ENCODE peak calls at places on chromosomes 16 and 17, in four cellular contexts. Y, I, V and W are unnamed samples.

GRCh38 chr16:15704545-15704987 is 54.5 kb downstream of the NDE1 start:
- DNase-seq in I (peak; percentile 71), Y (peak; percentile 78), V (peak; percentile 76), W (peak; percentile 79)

GRCh38 chr17:74921045-74921681 is 1.9 kb downstream of the USH1G start:
- DNase-seq in Y (peak; percentile 36), V (no peak), I (no peak), W (no peak)

GRCh38 chr17:51083976-51084375 is 36.7 kb downstream of the SPAG9 start:
- DNase-seq in Y (no peak), I (no peak), V (no peak), W (no peak)

GRCh38 chr16:2475413-2476344 is 752 bp downstream of the TBC1D24 start:
- DNase-seq in Y (no peak), V (no peak), I (no peak), W (no peak)

GRCh38 chr16:13036600-13036999 is 135.2 kb downstream of the SHISA9 start:
- DNase-seq in V (peak; percentile 11), Y (no peak), I (no peak), W (peak; percentile 22)

GRCh38 chr17:7835818-7836595 is 2.0 kb downstream of the KDM6B start:
- DNase-seq in I (peak; percentile 85), Y (peak; percentile 79), V (peak; percentile 91), W (peak; percentile 64)

GRCh38 chr16:74942977-74943918 is 41.7 kb downstream of the WDR59 start:
- DNase-seq in Y (no peak), V (no peak), I (no peak), W (no peak)

GRCh38 chr17:6831662-6832263 is at the start of gene TEKT1:
- DNase-seq in Y (peak; percentile 38), I (peak; percentile 67), V (peak; percentile 89), W (peak; percentile 55)

GRCh38 chr17:50938821-50939541 is 72.8 kb upstream of the TOB1 start:
- DNase-seq in Y (no peak), I (no peak), V (no peak), W (no peak)

GRCh38 chr17:33904438-33904837 is 350.6 kb upstream of the CCL2 start:
- DNase-seq in Y (no peak), I (no peak), V (no peak), W (no peak)

GRCh38 chr16:87971933-87972332 is 20.7 kb downstream of the BANP start:
- DNase-seq in I (no peak), Y (no peak), V (no peak), W (no peak)

GRCh38 chr16:31073073-31073822 is 792 bp downstream of the ZNF668 start:
- DNase-seq in V (peak; percentile 95), I (peak; percentile 93), Y (peak; percentile 87), W (peak; percentile 94)

GRCh38 chr17:36980281-36980761 is 31.6 kb downstream of the AATF start:
- DNase-seq in V (peak; percentile 45), I (no peak), Y (no peak), W (peak; percentile 35)

GRCh38 chr16:50624449-50624782 is 56.7 kb downstream of the SNX20 start:
- DNase-seq in V (no peak), I (no peak), Y (no peak), W (no peak)

GRCh38 chr17:30573603-30574175 is 96.5 kb downstream of the GOSR1 start:
- DNase-seq in I (no peak), Y (no peak), V (no peak), W (no peak)

GRCh38 chr17:6755281-6755680 is 565 bp upstream of the XAF1 start:
- DNase-seq in V (peak; percentile 19), Y (peak; percentile 70), I (peak; percentile 72), W (peak; percentile 34)

GRCh38 chr17:65231662-65232335 is 94.6 kb downstream of the RGS9 start:
- DNase-seq in Y (peak; percentile 16), I (peak; percentile 37), V (peak; percentile 83), W (peak; percentile 89)

GRCh38 chr17:44137891-44138709 is 3.6 kb upstream of the HROB start:
- DNase-seq in Y (peak; percentile 88), V (peak; percentile 99), I (peak; percentile 90), W (peak; percentile 98)

GRCh38 chr16:87703835-87704375 is 61.9 kb downstream of the KLHDC4 start:
- DNase-seq in Y (no peak), I (no peak), V (no peak), W (no peak)

GRCh38 chr16:3457434-3458252 is 14.2 kb downstream of the NAA60 start:
- DNase-seq in V (peak; percentile 91), I (peak; percentile 91), Y (peak; percentile 89), W (peak; percentile 86)

GRCh38 chr17:50169881-50170459 is 4.2 kb downstream of the SGCA start:
- DNase-seq in V (no peak), Y (no peak), I (peak; percentile 27), W (no peak)

GRCh38 chr16:68183033-68183432 is 52.9 kb downstream of the ESRP2 start:
- DNase-seq in Y (no peak), I (no peak), V (no peak), W (no peak)

GRCh38 chr17:65902831-65903549 is 288.9 kb downstream of the CEP112 start:
- DNase-seq in Y (no peak), V (no peak), I (no peak), W (peak; percentile 13)

GRCh38 chr17:300881-301280 is 51.7 kb downstream of the RPH3AL start:
- DNase-seq in V (no peak), I (peak; percentile 7), Y (no peak), W (no peak)

GRCh38 chr16:20918486-20919239 is 18.1 kb downstream of the LYRM1 start:
- DNase-seq in I (peak; percentile 91), Y (peak; percentile 71), V (peak; percentile 26), W (peak; percentile 87)

GRCh38 chr16:80994451-80994850 is 12.2 kb downstream of the CMC2 start:
- DNase-seq in V (no peak), I (no peak), Y (no peak), W (peak; percentile 55)

GRCh38 chr17:69525920-69526841 is 111.7 kb downstream of the MAP2K6 start:
- DNase-seq in V (peak; percentile 79), Y (peak; percentile 22), I (no peak), W (peak; percentile 48)

GRCh38 chr16:48971571-48972071 is 310.0 kb downstream of the CBLN1 start:
- DNase-seq in V (no peak), I (no peak), Y (peak; percentile 32), W (peak; percentile 6)

GRCh38 chr16:56909484-56910113 is 22.3 kb upstream of the HERPUD1 start:
- DNase-seq in Y (no peak), I (no peak), V (no peak), W (no peak)

GRCh38 chr16:79261461-79261860 is 339.1 kb downstream of the MAF start:
- DNase-seq in Y (no peak), V (peak; percentile 1), I (peak; percentile 57), W (no peak)

GRCh38 chr17:79075861-79076406 is 1.3 kb downstream of the ENGASE start:
- DNase-seq in V (no peak), I (no peak), Y (no peak), W (no peak)

DNA sequence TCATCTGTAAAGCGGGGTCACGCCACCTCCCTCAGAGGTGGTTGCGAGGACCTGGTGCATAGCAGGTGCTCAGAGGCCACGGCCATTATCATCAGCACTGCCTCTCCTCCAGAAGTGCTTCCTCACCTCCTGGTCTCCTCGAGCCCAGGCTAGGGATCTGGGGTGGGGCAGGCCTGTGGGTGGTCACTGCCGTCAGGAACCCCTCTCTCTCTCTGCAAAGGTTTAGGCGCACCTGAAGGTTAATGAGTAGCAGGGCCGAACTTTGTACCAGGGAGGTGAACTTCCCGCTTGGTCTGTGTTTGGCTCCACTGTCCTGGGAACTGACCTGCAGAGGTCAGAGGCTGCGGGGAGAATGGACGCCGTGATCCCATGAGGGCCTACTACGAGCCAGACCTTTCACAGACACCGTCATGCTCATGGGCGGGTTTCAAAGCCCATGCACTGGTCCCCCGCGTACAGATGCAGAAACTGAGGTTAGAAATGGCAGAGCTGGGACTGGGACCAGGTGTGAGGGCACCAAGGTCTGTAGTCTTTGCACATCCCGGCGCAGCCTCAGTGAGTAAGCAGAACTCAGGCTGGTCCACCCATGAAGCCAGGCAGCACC is 13.8 kb downstream of the JUP start:
- DNase-seq in V (no peak), Y (no peak), I (no peak), W (no peak)
- H3K4me3 ChIP-seq in V (no peak overlapping the region), Y (no peak overlapping the region), I (no peak overlapping the region), W (no peak overlapping the region)

GRCh38 chr17:4177732-4178131 is 34.7 kb downstream of the CYB5D2 start:
- DNase-seq in V (no peak), I (no peak), Y (no peak), W (no peak)
- H3K27ac ChIP-seq in V (no peak overlapping the region), I (no peak overlapping the region), Y (no peak overlapping the region), W (no peak overlapping the region)

GRCh38 chr17:76248013-76248782 is 7.9 kb upstream of the RNF157 start:
- DNase-seq in I (no peak), V (no peak), Y (no peak), W (no peak)

GRCh38 chr17:76254275-76254674 is 10.9 kb upstream of the UBALD2 start:
- DNase-seq in I (no peak), Y (no peak), V (no peak), W (no peak)

GRCh38 chr17:76250141-76250540 is 9.8 kb upstream of the RNF157 start:
- DNase-seq in Y (no peak), I (no peak), V (no peak), W (no peak)

GRCh38 chr17:76252040-76252954 is 12.0 kb upstream of the RNF157 start:
- DNase-seq in Y (no peak), V (peak; percentile 100), I (peak; percentile 66), W (peak; percentile 96)

GRCh38 chr17:76251478-76252039 is 11.3 kb upstream of the RNF157 start:
- DNase-seq in V (peak; percentile 25), Y (no peak), I (no peak), W (no peak)
- H3K4me3 ChIP-seq in V (peak overlapping the region; percentile 20), Y (no peak overlapping the region), I (no peak overlapping the region), W (no peak overlapping the region)

GRCh38 chr17:40558651-40559015 is 6.6 kb downstream of the CCR7 start:
- DNase-seq in V (no peak), Y (no peak), I (no peak), W (no peak)
- H3K27ac ChIP-seq in V (no peak overlapping the region), Y (peak overlapping the region; percentile 74), I (peak overlapping the region; percentile 66), W (no peak overlapping the region)

DNA sequence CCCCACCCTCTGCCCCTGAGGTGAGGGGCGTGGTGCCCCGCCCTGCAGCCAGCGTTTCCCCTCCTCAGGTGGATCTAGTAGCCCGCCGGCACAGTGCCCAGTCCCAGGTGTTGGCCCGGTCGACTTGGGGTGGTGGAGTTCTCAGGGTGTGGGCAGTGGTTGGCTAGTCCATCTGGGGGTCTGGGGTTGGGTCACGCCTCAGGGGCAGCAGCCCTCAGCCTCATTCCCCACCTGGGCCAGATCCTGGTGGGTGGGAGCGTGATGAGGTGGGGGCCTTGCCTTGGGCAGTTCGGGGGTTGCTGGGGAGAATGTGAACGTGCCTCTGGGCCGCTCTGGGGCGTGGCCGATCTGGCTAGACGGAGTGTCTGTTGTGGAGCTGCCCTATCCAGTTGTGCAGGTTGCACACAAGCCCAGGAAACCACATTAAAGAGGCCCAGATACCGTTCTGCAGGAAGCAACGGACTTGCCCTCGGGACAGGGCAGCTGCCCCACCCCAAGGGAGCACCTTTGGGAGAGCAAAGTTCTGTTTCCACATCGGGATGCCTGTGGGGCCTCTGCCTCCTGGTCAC is 32.0 kb downstream of the GSE1 start:
- DNase-seq in I (no peak), V (no peak), Y (no peak), W (no peak)
- H3K4me3 ChIP-seq in I (no peak overlapping the region), V (no peak overlapping the region), Y (no peak overlapping the region), W (no peak overlapping the region)